ENCODE peak calls at places on chromosome X, in nine cellular contexts. One of them, this sample, is unnamed.
A peak's percentile ranks its signal among the peaks of the same experiment; 100 is the strongest.

GRCh38 chrX:103310592-103311400 is at the start of gene BEX2:
- DNase-seq in AG08396: peak; percentile 31
- DNase-seq in NCI-H2081: peak; percentile 89
- DNase-seq in C1 segment of cervical spinal cord: peak; percentile 38
- DNase-seq in activated CD4-positive, alpha-beta T cell treated with anti-CD3 and anti-CD28 coated beads, Interleukin-2, amount 50 U/mL, for 24 hours: peak; percentile 73
- DNase-seq in MCF 10A: no peak
- DNase-seq in endothelial cell: peak; percentile 76
- DNase-seq in immature natural killer cell: peak; percentile 74
- DNase-seq in cerebellar cortex: peak; percentile 91
- DNase-seq in this sample: peak; percentile 80

GRCh38 chrX:97685753-97686152 is 802.0 kb downstream of the RPA4 start:
- DNase-seq in immature natural killer cell: no peak
- DNase-seq in cerebellar cortex: peak; percentile 10
- DNase-seq in MCF 10A: peak; percentile 55
- DNase-seq in NCI-H2081: peak; percentile 46
- DNase-seq in activated CD4-positive, alpha-beta T cell treated with anti-CD3 and anti-CD28 coated beads, Interleukin-2, amount 50 U/mL, for 24 hours: no peak
- DNase-seq in endothelial cell: peak; percentile 3
- DNase-seq in AG08396: peak; percentile 20
- DNase-seq in C1 segment of cervical spinal cord: no peak
- DNase-seq in this sample: no peak

GRCh38 chrX:79080131-79080530 is 64.4 kb upstream of the GPR174 start:
- DNase-seq in immature natural killer cell: no peak
- DNase-seq in C1 segment of cervical spinal cord: no peak
- DNase-seq in cerebellar cortex: no peak
- DNase-seq in MCF 10A: no peak
- DNase-seq in endothelial cell: no peak
- DNase-seq in activated CD4-positive, alpha-beta T cell treated with anti-CD3 and anti-CD28 coated beads, Interleukin-2, amount 50 U/mL, for 24 hours: no peak
- DNase-seq in AG08396: no peak
- DNase-seq in NCI-H2081: no peak
- DNase-seq in this sample: no peak

GRCh38 chrX:25156323-25156722 is 140.6 kb upstream of the ARX start:
- DNase-seq in endothelial cell: no peak
- DNase-seq in cerebellar cortex: no peak
- DNase-seq in activated CD4-positive, alpha-beta T cell treated with anti-CD3 and anti-CD28 coated beads, Interleukin-2, amount 50 U/mL, for 24 hours: no peak
- DNase-seq in MCF 10A: peak; percentile 32
- DNase-seq in C1 segment of cervical spinal cord: no peak
- DNase-seq in immature natural killer cell: no peak
- DNase-seq in AG08396: no peak
- DNase-seq in NCI-H2081: no peak
- DNase-seq in this sample: no peak

GRCh38 chrX:2595258-2595657 is 94.5 kb upstream of the DHRSX start:
- DNase-seq in cerebellar cortex: no peak
- DNase-seq in NCI-H2081: no peak
- DNase-seq in immature natural killer cell: no peak
- DNase-seq in endothelial cell: no peak
- DNase-seq in C1 segment of cervical spinal cord: no peak
- DNase-seq in AG08396: no peak
- DNase-seq in MCF 10A: peak; percentile 44
- DNase-seq in activated CD4-positive, alpha-beta T cell treated with anti-CD3 and anti-CD28 coated beads, Interleukin-2, amount 50 U/mL, for 24 hours: no peak
- DNase-seq in this sample: no peak

GRCh38 chrX:10617186-10617963 is 3.0 kb downstream of the MID1 start:
- DNase-seq in C1 segment of cervical spinal cord: no peak
- DNase-seq in cerebellar cortex: no peak
- DNase-seq in NCI-H2081: no peak
- DNase-seq in endothelial cell: no peak
- DNase-seq in activated CD4-positive, alpha-beta T cell treated with anti-CD3 and anti-CD28 coated beads, Interleukin-2, amount 50 U/mL, for 24 hours: no peak
- DNase-seq in AG08396: no peak
- DNase-seq in immature natural killer cell: no peak
- DNase-seq in MCF 10A: no peak
- DNase-seq in this sample: no peak

GRCh38 chrX:44042124-44042523 is 68.9 kb upstream of the NDP start:
- DNase-seq in cerebellar cortex: no peak
- DNase-seq in AG08396: no peak
- DNase-seq in MCF 10A: no peak
- DNase-seq in C1 segment of cervical spinal cord: no peak
- DNase-seq in NCI-H2081: no peak
- DNase-seq in activated CD4-positive, alpha-beta T cell treated with anti-CD3 and anti-CD28 coated beads, Interleukin-2, amount 50 U/mL, for 24 hours: no peak
- DNase-seq in immature natural killer cell: no peak
- DNase-seq in endothelial cell: no peak
- DNase-seq in this sample: no peak

GRCh38 chrX:75522565-75523411 is at the start of gene ZDHHC15:
- DNase-seq in NCI-H2081: peak; percentile 16
- DNase-seq in immature natural killer cell: no peak
- DNase-seq in activated CD4-positive, alpha-beta T cell treated with anti-CD3 and anti-CD28 coated beads, Interleukin-2, amount 50 U/mL, for 24 hours: peak; percentile 38
- DNase-seq in AG08396: no peak
- DNase-seq in cerebellar cortex: peak; percentile 66
- DNase-seq in endothelial cell: peak; percentile 63
- DNase-seq in MCF 10A: no peak
- DNase-seq in C1 segment of cervical spinal cord: peak; percentile 13
- DNase-seq in this sample: peak; percentile 30

GRCh38 chrX:74449322-74449936 is 28.1 kb downstream of the SLC16A2 start:
- DNase-seq in MCF 10A: peak; percentile 75
- DNase-seq in activated CD4-positive, alpha-beta T cell treated with anti-CD3 and anti-CD28 coated beads, Interleukin-2, amount 50 U/mL, for 24 hours: peak; percentile 2
- DNase-seq in C1 segment of cervical spinal cord: no peak
- DNase-seq in immature natural killer cell: no peak
- DNase-seq in AG08396: no peak
- DNase-seq in endothelial cell: no peak
- DNase-seq in cerebellar cortex: peak; percentile 9
- DNase-seq in NCI-H2081: no peak
- DNase-seq in this sample: peak; percentile 40

This sample was measured in central memory CD4-positive, alpha-beta T cell.